ENCODE peak calls at places on chromosomes 11 and 22, in seven cellular contexts. O is upper lobe of right lung, P is bronchial epithelial cell, H is BJ, T is keratinocyte, X is GM13977, B is HFF-Myc. N is an unnamed sample.

GRCh38 chr11:84558085-84558905 is 1068.8 kb downstream of the DLG2 start:
- DNase-seq in O (no peak), P (peak), H (peak), T (peak), X (peak), B (peak), N (peak)

GRCh38 chr11:110026823-110027626 is 66.2 kb upstream of the ZC3H12C start:
- DNase-seq in O (no peak), P (no peak), H (no peak), T (no peak), X (peak), B (no peak), N (no peak)

GRCh38 chr11:109426442-109426841 is 4.5 kb downstream of the C11orf87 start:
- DNase-seq in O (no peak), P (peak), H (no peak), T (no peak), X (no peak), B (no peak), N (no peak)

GRCh38 chr11:96330511-96330859 is 12.5 kb downstream of the MAML2 start:
- DNase-seq in O (no peak), P (no peak), H (no peak), T (no peak), X (no peak), B (no peak), N (no peak)

GRCh38 chr11:76234704-76235232 is 28.5 kb upstream of the WNT11 start:
- DNase-seq in O (peak), P (peak), H (no peak), T (peak), X (peak), B (no peak), N (no peak)

GRCh38 chr11:76783294-76783900 is at the start of gene TSKU:
- DNase-seq in O (peak), P (no peak), H (no peak), T (no peak), X (peak), B (no peak), N (no peak)

GRCh38 chr22:31098633-31099110 is 8.7 kb downstream of the SELENOM start:
- DNase-seq in O (no peak), P (no peak), H (no peak), T (no peak), X (no peak), B (no peak), N (no peak)

GRCh38 chr22:49232319-49233067 is 595.2 kb downstream of the BRD1 start:
- DNase-seq in O (no peak), P (no peak), H (no peak), T (no peak), X (no peak), B (no peak), N (no peak)

GRCh38 chr11:131064373-131064991 is 148.2 kb upstream of the SNX19 start:
- DNase-seq in O (peak), P (peak), H (no peak), T (no peak), X (peak), B (peak), N (peak)

GRCh38 chr22:39623603-39624500 is 53.3 kb downstream of the CACNA1I start:
- DNase-seq in O (no peak), P (no peak), H (no peak), T (no peak), X (no peak), B (no peak), N (no peak)

GRCh38 chr22:46846154-46846831 is 83.8 kb downstream of the TBC1D22A start:
- DNase-seq in O (no peak), P (peak), H (no peak), T (peak), X (no peak), B (no peak), N (peak)

GRCh38 chr11:70517996-70518907 is 119.9 kb downstream of the CTTN start:
- DNase-seq in O (peak), P (peak), H (peak), T (peak), X (no peak), B (peak), N (peak)

GRCh38 chr22:19887251-19887985 is 32.7 kb upstream of the GNB1L start:
- DNase-seq in O (no peak), P (no peak), H (no peak), T (no peak), X (no peak), B (no peak), N (no peak)

GRCh38 chr22:45638834-45639746 is 32.5 kb upstream of the ATXN10 start:
- DNase-seq in O (peak), P (peak), H (no peak), T (peak), X (no peak), B (no peak), N (peak)

GRCh38 chr11:125328181-125328580 is 163.6 kb downstream of the PKNOX2 start:
- DNase-seq in O (no peak), P (no peak), H (no peak), T (no peak), X (no peak), B (no peak), N (no peak)

GRCh38 chr22:27192135-27192900 is 534.9 kb downstream of the MIAT start:
- DNase-seq in O (no peak), P (no peak), H (no peak), T (no peak), X (no peak), B (no peak), N (no peak)

GRCh38 chr11:61783717-61784505 is 8.5 kb downstream of the TMEM258 start:
- DNase-seq in O (peak), P (no peak), H (no peak), T (no peak), X (no peak), B (peak), N (no peak)

GRCh38 chr11:125371451-125371935 is 124.6 kb downstream of the FEZ1 start:
- DNase-seq in O (peak), P (no peak), H (no peak), T (no peak), X (no peak), B (no peak), N (no peak)

GRCh38 chr11:69787906-69788305 is 12.8 kb upstream of the FGF4 start:
- DNase-seq in O (no peak), P (no peak), H (no peak), T (no peak), X (no peak), B (no peak), N (no peak)

GRCh38 chr22:44566911-44567310 is 68.9 kb upstream of the RTL6 start:
- DNase-seq in O (peak), P (no peak), H (no peak), T (no peak), X (no peak), B (no peak), N (no peak)

GRCh38 chr22:48594016-48594756 is 1233.5 kb downstream of the BRD1 start:
- DNase-seq in O (no peak), P (no peak), H (no peak), T (no peak), X (no peak), B (no peak), N (no peak)

GRCh38 chr11:73359341-73359740 is 16.9 kb upstream of the RELT start:
- DNase-seq in O (no peak), P (no peak), H (no peak), T (no peak), X (no peak), B (no peak), N (no peak)

GRCh38 chr11:22192642-22193347 is at the start of gene ANO5:
- DNase-seq in O (peak), P (peak), H (no peak), T (no peak), X (peak), B (no peak), N (no peak)

GRCh38 chr11:61293869-61294716 is 1.0 kb downstream of the VWCE start:
- DNase-seq in O (peak), P (peak), H (no peak), T (no peak), X (peak), B (no peak), N (peak)

GRCh38 chr22:25388866-25389540 is 169.6 kb downstream of the CRYBB2 start:
- DNase-seq in O (no peak), P (no peak), H (no peak), T (no peak), X (no peak), B (no peak), N (no peak)

GRCh38 chr22:21646608-21647590 is 4.8 kb downstream of the SDF2L1 start:
- DNase-seq in O (peak), P (peak), H (no peak), T (no peak), X (peak), B (peak), N (peak)

GRCh38 chr11:28142724-28143123 is 34.5 kb downstream of the METTL15 start:
- DNase-seq in O (no peak), P (no peak), H (no peak), T (no peak), X (no peak), B (no peak), N (no peak)

GRCh38 chr11:20367313-20367948 is 3.9 kb downstream of the HTATIP2 start:
- DNase-seq in O (no peak), P (peak), H (peak), T (peak), X (peak), B (peak), N (peak)

GRCh38 chr11:59614277-59615131 is 1.1 kb downstream of the OSBP start:
- DNase-seq in O (no peak), P (peak), H (no peak), T (no peak), X (no peak), B (no peak), N (no peak)

GRCh38 chr11:43518407-43519165 is 159.9 kb downstream of the TTC17 start:
- DNase-seq in O (no peak), P (peak), H (no peak), T (no peak), X (peak), B (no peak), N (peak)

GRCh38 chr22:48236261-48236660 is 1473.8 kb downstream of the TBC1D22A start:
- DNase-seq in O (no peak), P (no peak), H (no peak), T (no peak), X (no peak), B (no peak), N (no peak)

GRCh38 chr11:123238297-123238696 is 43.2 kb upstream of the CLMP start:
- DNase-seq in O (no peak), P (no peak), H (no peak), T (no peak), X (no peak), B (no peak), N (no peak)

GRCh38 chr11:63639195-63639832 is 25.1 kb upstream of the PLAAT3 start:
- DNase-seq in O (no peak), P (peak), H (no peak), T (no peak), X (no peak), B (no peak), N (peak)

GRCh38 chr22:49930596-49931412 is 12.4 kb downstream of the CRELD2 start:
- DNase-seq in O (peak), P (peak), H (peak), T (no peak), X (peak), B (peak), N (peak)

GRCh38 chr11:46370253-46370652 is 11.2 kb upstream of the MDK start:
- DNase-seq in O (no peak), P (no peak), H (no peak), T (no peak), X (no peak), B (no peak), N (no peak)

GRCh38 chr22:41909290-41910049 is 5.4 kb downstream of the SHISA8 start:
- DNase-seq in O (no peak), P (no peak), H (no peak), T (no peak), X (no peak), B (no peak), N (no peak)

GRCh38 chr11:9753031-9753430 is 89.2 kb downstream of the SWAP70 start:
- DNase-seq in O (no peak), P (peak), H (no peak), T (no peak), X (no peak), B (no peak), N (peak)

GRCh38 chr11:121300972-121301699 is 8.6 kb downstream of the SC5D start:
- DNase-seq in O (no peak), P (no peak), H (no peak), T (no peak), X (no peak), B (no peak), N (no peak)

GRCh38 chr22:33139937-33140336 is 81.8 kb upstream of the SYN3 start:
- DNase-seq in O (no peak), P (no peak), H (no peak), T (no peak), X (no peak), B (no peak), N (no peak)
- TF ChIP-seq CTCF in O (no peak), P (no peak), H (no peak), T (no peak), X (no peak), B (no peak), N (no peak)

GRCh38 chr22:37686002-37686982 is at the start of gene NOL12:
- DNase-seq in O (peak), P (peak), H (no peak), T (no peak), X (peak), B (no peak), N (peak)
- TF ChIP-seq CTCF in O (no peak), P (no peak), H (no peak), T (no peak), X (no peak), B (no peak), N (peak)

DNA sequence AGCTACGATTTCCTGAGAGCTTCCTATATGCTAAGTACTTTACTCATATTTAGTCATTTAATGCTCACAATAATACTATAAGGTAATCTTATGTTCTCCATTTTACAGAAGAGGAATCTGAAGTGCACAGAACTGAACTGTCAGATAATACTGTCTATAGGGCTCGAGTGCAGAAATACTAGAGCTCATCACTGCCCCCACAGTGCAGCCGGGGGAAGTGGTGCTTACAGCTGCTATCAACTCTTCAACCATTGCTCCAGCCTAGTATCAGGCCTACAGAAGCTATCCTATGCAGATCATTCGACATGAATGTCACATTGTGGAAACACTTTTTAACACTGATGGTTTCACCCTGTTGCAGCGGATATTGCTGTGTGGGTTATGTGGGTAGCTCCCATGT is 929.9 kb downstream of the NTM start:
- DNase-seq in O (no peak), P (no peak), H (no peak), T (no peak), X (no peak), B (no peak), N (no peak)
- TF ChIP-seq CTCF in O (no peak), P (peak), H (peak), T (peak), X (peak), B (peak), N (peak)

DNA sequence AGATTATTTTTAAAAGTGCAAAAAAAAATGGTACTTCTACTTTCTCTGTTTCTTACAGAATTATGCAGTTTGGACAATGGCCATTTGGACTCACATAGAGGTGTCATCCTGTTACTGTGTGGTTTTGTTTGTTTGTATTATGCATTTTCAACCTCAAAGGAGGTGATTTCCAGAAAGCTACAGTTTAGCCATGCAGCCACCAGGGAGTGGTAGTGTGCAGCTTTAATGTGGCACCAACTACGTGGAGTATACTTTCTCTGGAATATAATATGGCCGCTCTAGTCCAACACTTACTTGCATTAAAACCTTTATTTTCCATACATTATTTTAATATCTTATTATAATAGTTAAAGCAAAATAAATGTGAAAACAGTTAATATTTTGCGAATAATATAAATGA is 469.9 kb upstream of the KIRREL3 start:
- DNase-seq in O (no peak), P (no peak), H (no peak), T (no peak), X (no peak), B (no peak), N (peak)
- TF ChIP-seq CTCF in O (peak), P (no peak), H (peak), T (no peak), X (peak), B (peak), N (peak)

DNA sequence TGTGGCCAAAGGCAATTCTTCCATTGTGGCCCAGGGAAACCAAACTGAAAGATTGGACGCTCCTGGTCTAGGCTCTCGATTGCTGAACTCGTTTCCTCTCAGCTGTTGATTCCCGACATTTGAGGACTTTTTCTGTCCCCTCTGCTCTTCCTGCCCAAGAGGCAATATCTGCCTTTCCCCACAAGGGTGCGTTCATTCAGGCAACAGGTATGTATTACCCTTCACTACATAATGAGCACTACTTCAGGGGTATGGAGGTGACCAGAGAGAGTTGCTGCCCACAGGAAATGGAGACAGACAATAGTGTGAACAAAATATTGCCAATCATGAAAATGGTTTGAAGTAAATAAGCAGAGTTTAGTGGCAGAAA is 8.2 kb downstream of the PTH start:
- DNase-seq in O (no peak), P (peak), H (no peak), T (no peak), X (peak), B (no peak), N (no peak)
- TF ChIP-seq CTCF in O (peak), P (peak), H (peak), T (peak), X (peak), B (peak), N (no peak)

GRCh38 chr11:26225643-26226042 is 106.3 kb upstream of the ANO3 start:
- DNase-seq in O (no peak), P (no peak), H (no peak), T (no peak), X (no peak), B (no peak), N (no peak)

GRCh38 chr11:26229270-26229669 is 102.7 kb upstream of the ANO3 start:
- DNase-seq in O (no peak), P (peak), H (no peak), T (peak), X (no peak), B (peak), N (peak)

GRCh38 chr11:26228778-26229177 is 103.2 kb upstream of the ANO3 start:
- DNase-seq in O (no peak), P (peak), H (no peak), T (no peak), X (no peak), B (no peak), N (no peak)

GRCh38 chr11:26227883-26228502 is 103.9 kb upstream of the ANO3 start:
- DNase-seq in O (no peak), P (no peak), H (no peak), T (no peak), X (no peak), B (no peak), N (no peak)

GRCh38 chr11:26227311-26227710 is 104.6 kb upstream of the ANO3 start:
- DNase-seq in O (no peak), P (peak), H (peak), T (peak), X (peak), B (peak), N (peak)
- TF ChIP-seq CTCF in O (peak), P (peak), H (peak), T (peak), X (peak), B (peak), N (peak)

GRCh38 chr11:35365395-35365794 is 54.0 kb downstream of the SLC1A2 start:
- DNase-seq in O (no peak), P (no peak), H (no peak), T (no peak), X (no peak), B (no peak), N (no peak)

GRCh38 chr11:35364101-35364780 is 55.1 kb downstream of the SLC1A2 start:
- DNase-seq in O (peak), P (peak), H (peak), T (no peak), X (no peak), B (peak), N (peak)

GRCh38 chr11:35360059-35360530 is 59.3 kb downstream of the SLC1A2 start:
- DNase-seq in O (no peak), P (no peak), H (no peak), T (no peak), X (no peak), B (no peak), N (no peak)

GRCh38 chr11:35363246-35364100 is 55.9 kb downstream of the SLC1A2 start:
- DNase-seq in O (no peak), P (no peak), H (no peak), T (no peak), X (no peak), B (no peak), N (no peak)

DNA sequence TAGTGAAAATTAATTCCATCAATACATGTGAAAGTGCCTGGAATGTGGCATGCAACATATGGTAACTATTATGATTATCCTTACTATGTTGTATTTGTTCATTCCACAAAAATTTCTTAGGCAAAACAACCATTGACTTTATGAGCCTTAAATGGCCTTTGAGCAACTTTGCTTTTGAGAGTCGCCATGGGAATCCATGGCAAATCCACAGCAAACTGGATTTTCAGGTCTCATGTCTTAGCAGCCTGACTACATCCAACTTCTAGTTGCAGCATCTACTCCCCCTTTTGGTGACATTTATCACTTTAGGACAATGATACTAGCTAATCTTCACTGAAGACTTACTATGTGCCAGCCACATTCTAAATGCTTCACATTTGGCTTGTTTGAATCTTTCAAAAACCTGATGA is 56.8 kb downstream of the SLC1A2 start:
- DNase-seq in O (no peak), P (no peak), H (peak), T (no peak), X (no peak), B (peak), N (peak)
- TF ChIP-seq CTCF in O (no peak), P (no peak), H (peak), T (no peak), X (peak), B (peak), N (peak)